ENCODE peak calls at places on chromosomes 11 and 22, in seven cellular contexts. Z is HFF-Myc, A is IMR-90, Q is esophagus muscularis mucosa, P is bronchial epithelial cell, I is OCI-LY7, V is stomach. J is an unnamed sample.

GRCh38 chr22:25555506-25556060 is 8.9 kb upstream of the GRK3 start:
- DNase-seq in Z (no peak), A (no peak), Q (no peak), P (no peak), I (no peak), V (no peak), J (no peak)

GRCh38 chr11:22193348-22194051 is 615 bp downstream of the ANO5 start:
- DNase-seq in Z (no peak), A (no peak), Q (no peak), P (no peak), I (no peak), V (peak), J (no peak)

GRCh38 chr11:118655486-118656190 is 23.8 kb downstream of the TREH start:
- DNase-seq in Z (no peak), A (no peak), Q (no peak), P (no peak), I (no peak), V (no peak), J (no peak)

GRCh38 chr11:76752321-76753175 is 30.6 kb upstream of the TSKU start:
- DNase-seq in Z (peak), A (peak), Q (peak), P (peak), I (no peak), V (peak), J (peak)

GRCh38 chr11:118232659-118233058 is 7.8 kb upstream of the JAML start:
- DNase-seq in Z (no peak), A (no peak), Q (no peak), P (peak), I (no peak), V (no peak), J (no peak)

GRCh38 chr11:94544832-94545640 is 1.3 kb downstream of the FUT4 start:
- DNase-seq in Z (no peak), A (no peak), Q (no peak), P (peak), I (no peak), V (peak), J (no peak)

GRCh38 chr11:69638941-69639681 is 1.8 kb upstream of the CCND1 start:
- DNase-seq in Z (peak), A (peak), Q (peak), P (peak), I (peak), V (peak), J (peak)

GRCh38 chr22:35749808-35750207 is 32.1 kb downstream of the APOL5 start:
- DNase-seq in Z (peak), A (no peak), Q (no peak), P (no peak), I (peak), V (no peak), J (peak)

GRCh38 chr11:113394919-113395318 is 7.3 kb downstream of the ANKK1 start:
- DNase-seq in Z (no peak), A (no peak), Q (no peak), P (no peak), I (no peak), V (no peak), J (no peak)

DNA sequence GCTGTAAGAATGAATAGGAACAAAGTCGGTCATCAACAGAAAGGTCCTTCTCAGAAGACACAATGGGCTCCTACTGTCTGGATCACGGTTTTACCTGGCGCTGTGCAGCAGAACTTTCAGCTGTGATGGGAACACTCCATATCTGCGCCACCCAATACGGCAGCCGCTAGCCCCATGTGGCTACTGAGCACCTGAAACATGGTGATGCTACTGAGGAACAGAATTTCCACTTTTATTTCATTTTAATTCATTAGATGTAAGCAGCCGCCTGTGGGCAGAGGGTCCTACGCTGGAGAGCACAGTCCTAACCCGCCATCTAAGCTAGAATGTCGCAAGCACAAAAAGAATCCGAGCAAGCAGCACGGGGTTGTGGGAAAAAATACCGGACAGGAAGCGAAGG is 2.7 kb downstream of the SULT4A1 start:
- DNase-seq in Z (no peak), A (no peak), Q (no peak), P (no peak), I (no peak), V (no peak), J (no peak)
- H3K4me3 ChIP-seq in Z (no peak), A (no peak), Q (no peak), P (no peak), I (no peak), V (no peak), J (no peak)

DNA sequence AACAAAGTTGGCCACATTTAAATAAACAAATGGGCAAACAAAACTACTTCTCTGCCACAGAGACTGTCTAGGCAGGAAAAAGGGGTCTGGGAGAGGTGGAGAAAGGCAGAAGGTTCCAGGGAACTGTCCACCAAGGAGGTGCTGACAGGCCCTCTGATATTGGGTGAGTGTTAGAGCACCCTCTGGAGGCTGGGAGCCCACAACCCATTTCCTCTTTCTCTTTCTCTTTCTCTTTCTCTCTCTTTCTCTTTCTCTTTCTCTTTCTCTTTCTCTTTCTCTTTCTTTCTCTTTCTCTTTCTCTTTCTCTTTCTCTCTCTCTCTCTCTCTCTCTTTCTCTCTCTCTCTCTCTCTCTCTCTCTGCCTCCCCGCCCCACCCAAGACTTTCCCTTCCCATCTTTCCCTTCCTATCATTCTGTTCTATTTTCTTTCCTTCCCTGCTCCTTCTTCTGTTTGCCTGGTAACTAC is 912.8 kb downstream of the DLG2 start:
- DNase-seq in Z (peak), A (peak), Q (no peak), P (peak), I (peak), V (peak), J (peak)
- TF ChIP-seq CTCF in Z (peak), A (peak), Q (peak), P (peak), I (peak), V (no peak), J (peak)

GRCh38 chr22:39229688-39230260 is 15.0 kb downstream of the PDGFB start:
- DNase-seq in Z (no peak), A (no peak), Q (no peak), P (no peak), I (no peak), V (no peak), J (no peak)
- H3K4me3 ChIP-seq in Z (no peak), A (no peak), Q (no peak), P (no peak), I (no peak), V (no peak), J (no peak)

GRCh38 chr11:57214087-57214395 is 23.0 kb downstream of the APLNR start:
- DNase-seq in Z (no peak), A (peak), Q (no peak), P (no peak), I (no peak), V (no peak), J (peak)

GRCh38 chr11:57213282-57214086 is 23.6 kb downstream of the APLNR start:
- DNase-seq in Z (no peak), A (peak), Q (no peak), P (no peak), I (peak), V (no peak), J (peak)

GRCh38 chr11:57207160-57207559 is 25.4 kb downstream of the LRRC55 start:
- DNase-seq in Z (no peak), A (no peak), Q (no peak), P (no peak), I (no peak), V (no peak), J (no peak)

GRCh38 chr11:57214494-57214893 is 22.6 kb downstream of the APLNR start:
- DNase-seq in Z (peak), A (peak), Q (no peak), P (peak), I (no peak), V (no peak), J (peak)

DNA sequence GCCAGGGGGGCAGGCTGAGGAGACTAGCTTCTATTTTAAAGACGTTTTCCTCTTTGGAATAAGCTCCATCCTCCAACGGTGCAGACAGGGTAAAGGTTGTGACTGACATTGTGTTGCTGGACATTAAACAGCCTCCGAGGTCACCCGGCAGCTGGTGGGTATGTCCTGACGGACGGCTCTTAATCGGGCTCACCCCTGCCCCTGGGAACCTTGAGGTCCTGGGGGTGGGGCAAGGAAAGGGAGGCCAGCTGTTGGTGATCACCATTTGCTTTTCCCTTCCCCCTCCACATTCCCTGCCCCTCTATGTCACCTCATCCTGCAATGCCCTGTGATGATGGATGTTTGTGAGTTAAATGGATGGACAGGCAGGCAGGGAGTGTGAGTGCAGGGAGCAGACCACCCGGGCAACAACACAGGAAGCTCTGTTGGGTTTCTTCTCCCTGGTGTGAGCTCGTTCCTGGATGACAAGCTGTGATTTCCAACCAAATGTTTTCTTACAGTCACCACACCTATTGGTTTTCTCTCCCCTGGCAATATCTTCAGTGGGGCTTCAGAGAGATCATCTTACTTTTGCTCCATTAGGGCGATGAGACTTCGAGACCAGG is 26.2 kb downstream of the APLNR start:
- DNase-seq in Z (no peak), A (no peak), Q (no peak), P (no peak), I (no peak), V (no peak), J (no peak)
- TF ChIP-seq CTCF in Z (no peak), A (no peak), Q (no peak), P (no peak), I (no peak), V (no peak), J (no peak)

GRCh38 chr22:40645579-40646197 is 9.2 kb upstream of the MRTFA start:
- DNase-seq in Z (no peak), A (no peak), Q (no peak), P (no peak), I (no peak), V (no peak), J (no peak)
- H3K4me3 ChIP-seq in Z (no peak), A (no peak), Q (no peak), P (no peak), I (no peak), V (no peak), J (no peak)

DNA sequence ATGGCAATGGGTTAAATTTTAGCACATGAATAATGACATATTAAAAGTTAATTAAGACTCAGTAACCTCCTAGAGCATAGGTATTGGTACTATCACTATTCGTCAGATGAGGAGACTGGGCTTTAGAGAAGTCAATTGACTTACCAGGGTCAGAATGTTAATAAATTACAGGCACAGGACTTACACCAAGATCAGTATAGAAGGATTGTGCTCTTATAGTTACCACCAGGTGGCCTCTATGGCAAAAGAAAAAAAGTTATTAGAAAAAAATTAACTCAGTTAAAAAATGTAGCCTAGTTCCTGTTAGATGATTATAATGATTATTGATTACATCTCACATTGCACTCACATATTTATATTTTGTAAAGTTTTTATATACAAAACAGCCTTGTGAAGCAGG is 1163.7 kb downstream of the FAM181B start:
- DNase-seq in Z (no peak), A (no peak), Q (no peak), P (no peak), I (no peak), V (no peak), J (no peak)
- TF ChIP-seq CTCF in Z (no peak), A (no peak), Q (no peak), P (no peak), I (peak), V (no peak), J (no peak)

GRCh38 chr11:6565988-6566703 is 37.3 kb downstream of the RRP8 start:
- DNase-seq in Z (no peak), A (no peak), Q (peak), P (no peak), I (no peak), V (no peak), J (no peak)
- H3K4me3 ChIP-seq in Z (no peak), A (no peak), Q (no peak), P (no peak), I (no peak), V (no peak), J (no peak)

GRCh38 chr22:18078329-18079041 is 695 bp downstream of the PEX26 start:
- DNase-seq in Z (no peak), A (peak), Q (no peak), P (no peak), I (peak), V (peak), J (peak)
- TF ChIP-seq CTCF in Z (no peak), A (peak), Q (peak), P (peak), I (no peak), V (no peak), J (no peak)

GRCh38 chr11:131201674-131202073 is 168.7 kb upstream of the NTM start:
- DNase-seq in Z (no peak), A (no peak), Q (no peak), P (no peak), I (no peak), V (no peak), J (no peak)
- H3K4me3 ChIP-seq in Z (no peak), A (no peak), Q (no peak), P (no peak), I (no peak), V (no peak), J (no peak)

DNA sequence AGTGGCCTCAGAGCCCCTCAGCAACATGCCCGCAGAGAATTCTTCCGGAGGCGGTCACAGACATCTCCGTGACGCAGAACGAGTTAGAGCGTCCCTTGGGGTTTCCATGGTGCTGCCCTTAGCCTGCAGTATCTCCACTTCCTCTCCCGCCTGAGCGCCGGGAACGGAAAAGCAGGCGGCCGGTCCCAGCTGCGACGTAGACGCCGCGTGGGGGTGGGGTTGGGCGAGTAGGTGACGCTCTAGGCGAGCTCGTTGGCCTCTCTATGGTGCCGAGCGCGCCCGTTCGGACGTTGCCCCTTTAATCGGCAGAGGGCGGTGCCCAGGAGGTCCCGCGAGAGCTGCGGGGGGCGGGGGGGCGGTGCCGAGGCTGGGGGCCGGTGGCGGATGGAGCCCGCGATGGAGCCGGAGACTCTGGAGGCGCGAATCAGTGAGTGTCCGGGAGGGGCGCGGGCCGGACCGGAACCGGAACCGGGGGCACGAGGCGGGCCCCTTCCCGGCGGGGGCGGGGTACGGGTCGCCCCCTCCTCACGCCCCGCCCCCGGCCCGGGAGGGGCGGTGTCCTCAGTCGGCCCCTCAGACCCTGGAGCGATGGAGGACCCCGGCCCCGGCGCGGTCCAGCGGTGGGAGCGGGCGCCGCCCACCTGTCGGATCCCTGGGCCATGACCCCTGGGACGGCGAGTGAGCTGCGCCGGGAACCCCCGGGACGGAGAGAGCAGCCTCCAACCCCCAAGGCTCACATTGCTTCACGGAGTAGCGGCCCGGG is at the start of gene GGA1:
- DNase-seq in Z (peak), A (peak), Q (peak), P (peak), I (peak), V (peak), J (peak)
- TF ChIP-seq CTCF in Z (no peak), A (peak), Q (peak), P (no peak), I (no peak), V (peak), J (no peak)